ENCODE peak calls at places on chromosomes 5 and 9, in five cellular contexts. One of them, this sample, is unnamed.

GRCh38 chr5:149959406-149960236 is 937 bp upstream of the SLC26A2 start:
- DNase-seq in NCI-H1105: no peak
- DNase-seq in GM23248: peak; percentile 88
- DNase-seq in PC-3: peak; percentile 84
- DNase-seq in effector CD4-positive, alpha-beta T cell: peak; percentile 19
- DNase-seq in this sample: peak; percentile 55

GRCh38 chr5:939368-939767 is 46.7 kb downstream of the TRIP13 start:
- DNase-seq in NCI-H1105: no peak
- DNase-seq in GM23248: no peak
- DNase-seq in PC-3: no peak
- DNase-seq in effector CD4-positive, alpha-beta T cell: no peak
- DNase-seq in this sample: no peak

GRCh38 chr9:7799234-7799933 is at the start of gene DMAC1:
- DNase-seq in NCI-H1105: peak; percentile 78
- DNase-seq in GM23248: peak; percentile 91
- DNase-seq in PC-3: peak; percentile 84
- DNase-seq in effector CD4-positive, alpha-beta T cell: peak; percentile 62
- DNase-seq in this sample: peak; percentile 91

GRCh38 chr9:126438757-126439401 is 112.2 kb downstream of the MVB12B start:
- DNase-seq in NCI-H1105: no peak
- DNase-seq in GM23248: no peak
- DNase-seq in PC-3: no peak
- DNase-seq in effector CD4-positive, alpha-beta T cell: no peak
- DNase-seq in this sample: no peak

GRCh38 chr5:55524816-55525215 is 9.9 kb downstream of the PLPP1 start:
- DNase-seq in NCI-H1105: no peak
- DNase-seq in GM23248: peak; percentile 17
- DNase-seq in PC-3: no peak
- DNase-seq in effector CD4-positive, alpha-beta T cell: no peak
- DNase-seq in this sample: no peak

GRCh38 chr5:107618233-107618632 is 52.5 kb downstream of the EFNA5 start:
- DNase-seq in NCI-H1105: no peak
- DNase-seq in GM23248: no peak
- DNase-seq in PC-3: no peak
- DNase-seq in effector CD4-positive, alpha-beta T cell: no peak
- DNase-seq in this sample: peak; percentile 35

GRCh38 chr5:102581011-102581410 is 82.2 kb upstream of the SLCO6A1 start:
- DNase-seq in NCI-H1105: no peak
- DNase-seq in GM23248: no peak
- DNase-seq in PC-3: no peak
- DNase-seq in effector CD4-positive, alpha-beta T cell: no peak
- DNase-seq in this sample: peak; percentile 26

GRCh38 chr9:136709454-136710109 is 2.8 kb upstream of the DIPK1B start:
- DNase-seq in NCI-H1105: no peak
- DNase-seq in GM23248: peak; percentile 0
- DNase-seq in PC-3: no peak
- DNase-seq in effector CD4-positive, alpha-beta T cell: no peak
- DNase-seq in this sample: no peak

GRCh38 chr9:36306481-36307306 is 48.4 kb upstream of the GNE start:
- DNase-seq in NCI-H1105: no peak
- DNase-seq in GM23248: no peak
- DNase-seq in PC-3: peak; percentile 66
- DNase-seq in effector CD4-positive, alpha-beta T cell: no peak
- DNase-seq in this sample: no peak

GRCh38 chr5:103465891-103466290 is 96.7 kb downstream of the NUDT12 start:
- DNase-seq in NCI-H1105: no peak
- DNase-seq in GM23248: peak; percentile 35
- DNase-seq in PC-3: no peak
- DNase-seq in effector CD4-positive, alpha-beta T cell: no peak
- DNase-seq in this sample: no peak

GRCh38 chr9:89466451-89467277 is 31.2 kb downstream of the SEMA4D start:
- DNase-seq in NCI-H1105: no peak
- DNase-seq in GM23248: no peak
- DNase-seq in PC-3: no peak
- DNase-seq in effector CD4-positive, alpha-beta T cell: no peak
- DNase-seq in this sample: no peak

GRCh38 chr5:88304356-88304755 is 35.7 kb upstream of the TMEM161B start:
- DNase-seq in NCI-H1105: no peak
- DNase-seq in GM23248: no peak
- DNase-seq in PC-3: no peak
- DNase-seq in effector CD4-positive, alpha-beta T cell: no peak
- DNase-seq in this sample: no peak

GRCh38 chr5:137300411-137301240 is 198.5 kb downstream of the SPOCK1 start:
- DNase-seq in NCI-H1105: no peak
- DNase-seq in GM23248: peak; percentile 90
- DNase-seq in PC-3: peak; percentile 27
- DNase-seq in effector CD4-positive, alpha-beta T cell: no peak
- DNase-seq in this sample: peak; percentile 69

GRCh38 chr5:133025804-133026663 is at the start of gene ZCCHC10:
- DNase-seq in NCI-H1105: peak; percentile 84
- DNase-seq in GM23248: peak; percentile 98
- DNase-seq in PC-3: peak; percentile 87
- DNase-seq in effector CD4-positive, alpha-beta T cell: peak; percentile 85
- DNase-seq in this sample: peak; percentile 98

GRCh38 chr5:81971086-81971693 is 633 bp upstream of the ATG10 start:
- DNase-seq in NCI-H1105: no peak
- DNase-seq in GM23248: peak; percentile 47
- DNase-seq in PC-3: no peak
- DNase-seq in effector CD4-positive, alpha-beta T cell: no peak
- DNase-seq in this sample: no peak

GRCh38 chr9:88313364-88314220 is 74.7 kb upstream of the SPIN1 start:
- DNase-seq in NCI-H1105: no peak
- DNase-seq in GM23248: no peak
- DNase-seq in PC-3: no peak
- DNase-seq in effector CD4-positive, alpha-beta T cell: no peak
- DNase-seq in this sample: peak; percentile 17

GRCh38 chr9:87479801-87480201 is 17.9 kb upstream of the DAPK1 start:
- DNase-seq in NCI-H1105: no peak
- DNase-seq in GM23248: no peak
- DNase-seq in PC-3: no peak
- DNase-seq in effector CD4-positive, alpha-beta T cell: no peak
- DNase-seq in this sample: peak; percentile 83

This sample was measured in astrocyte of the hippocampus.